ENCODE peak calls at places on chromosomes 1 and 21, in four cellular contexts. K is NCI-H1092 treated with DMSO at 0.1 percent for 48 hours, X is thoracic aorta, R is mucosa of descending colon. J is an unnamed sample.

GRCh38 chr1:30617161-30617560 is 106.2 kb downstream of the MATN1 start:
- DNase-seq in K (no peak), X (no peak), R (no peak), J (no peak)

GRCh38 chr1:227729144-227729880 is 5.8 kb downstream of the JMJD4 start:
- DNase-seq in R (no peak), X (no peak), K (no peak), J (no peak)

GRCh38 chr21:29818520-29818919 is 121.3 kb downstream of the GRIK1 start:
- DNase-seq in X (no peak), R (no peak), K (no peak), J (no peak)

GRCh38 chr1:174791863-174792262 is 207.9 kb upstream of the CACYBP start:
- DNase-seq in R (no peak), K (no peak), X (no peak), J (no peak)

GRCh38 chr1:111739984-111740765 is 980 bp upstream of the INKA2 start:
- DNase-seq in K (peak), X (no peak), R (peak), J (no peak)

GRCh38 chr1:23791434-23792047 is 596 bp downstream of the LYPLA2 start:
- DNase-seq in X (no peak), R (peak), K (peak), J (no peak)

GRCh38 chr1:150567717-150568561 is 11.5 kb downstream of the MCL1 start:
- DNase-seq in K (peak), X (peak), R (peak), J (peak)

GRCh38 chr1:3345792-3346191 is 108.7 kb upstream of the ARHGEF16 start:
- DNase-seq in R (no peak), K (no peak), X (no peak), J (no peak)

GRCh38 chr1:243264718-243265117 is 8.9 kb downstream of the SDCCAG8 start:
- DNase-seq in R (no peak), X (no peak), K (no peak), J (peak)

GRCh38 chr1:117930484-117930883 is 945 bp downstream of the WDR3 start:
- DNase-seq in X (no peak), K (no peak), R (no peak), J (no peak)

GRCh38 chr21:32064511-32064910 is 191.7 kb downstream of the HUNK start:
- DNase-seq in K (no peak), R (no peak), X (no peak), J (no peak)

GRCh38 chr1:51648180-51649109 is 31.6 kb downstream of the OSBPL9 start:
- DNase-seq in K (no peak), R (no peak), X (no peak), J (peak)

GRCh38 chr1:231964241-231964640 is 337.7 kb downstream of the DISC1 start:
- DNase-seq in X (no peak), K (no peak), R (no peak), J (no peak)

GRCh38 chr1:77473690-77474089 is 191.9 kb downstream of the AK5 start:
- DNase-seq in K (no peak), R (no peak), X (no peak), J (no peak)

GRCh38 chr1:32742132-32742947 is 39.8 kb upstream of the SYNC start:
- DNase-seq in X (no peak), K (no peak), R (peak), J (no peak)

GRCh38 chr1:188499690-188500089 is 1670.9 kb downstream of the PLA2G4A start:
- DNase-seq in R (no peak), X (no peak), K (no peak), J (no peak)

GRCh38 chr1:202836616-202837403 is 26.1 kb downstream of the PCAT6 start:
- DNase-seq in K (no peak), R (no peak), X (no peak), J (no peak)

GRCh38 chr1:206455320-206455680 is 15.0 kb upstream of the IKBKE start:
- DNase-seq in R (no peak), K (no peak), X (no peak), J (no peak)

GRCh38 chr1:160149235-160149634 is 2.2 kb upstream of the ATP1A4 start:
- DNase-seq in R (no peak), X (no peak), K (no peak), J (no peak)

GRCh38 chr1:7638078-7638477 is 133.0 kb upstream of the VAMP3 start:
- DNase-seq in R (no peak), K (no peak), X (no peak), J (no peak)

GRCh38 chr1:1034438-1034759 is 14.5 kb downstream of the AGRN start:
- DNase-seq in X (no peak), K (no peak), R (no peak), J (no peak)

GRCh38 chr21:38170705-38171682 is 85.8 kb upstream of the KCNJ15 start:
- DNase-seq in K (peak), X (no peak), R (no peak), J (no peak)

GRCh38 chr1:71026093-71026492 is 21.5 kb downstream of the PTGER3 start:
- DNase-seq in K (no peak), R (no peak), X (no peak), J (no peak)

GRCh38 chr1:87134625-87135024 is 194.1 kb upstream of the LMO4 start:
- DNase-seq in R (no peak), K (no peak), X (no peak), J (no peak)

GRCh38 chr1:224929335-224930237 is at the start of gene DNAH14:
- DNase-seq in X (no peak), K (peak), R (peak), J (peak)

GRCh38 chr1:168653567-168653966 is 75.4 kb downstream of the DPT start:
- DNase-seq in R (no peak), K (no peak), X (no peak), J (no peak)

GRCh38 chr1:151011154-151011850 is 3.1 kb downstream of the PRUNE1 start:
- DNase-seq in K (no peak), R (no peak), X (no peak), J (no peak)

GRCh38 chr1:62917805-62918204 is 133.9 kb downstream of the ATG4C start:
- DNase-seq in K (no peak), X (no peak), R (no peak), J (no peak)

GRCh38 chr1:33361553-33362262 is 40.8 kb upstream of the A3GALT2 start:
- DNase-seq in R (no peak), K (peak), X (no peak), J (no peak)

GRCh38 chr1:237012789-237013383 is 8.6 kb upstream of the MT1HL1 start:
- DNase-seq in K (peak), X (peak), R (peak), J (no peak)

GRCh38 chr1:208071425-208072031 is 160.6 kb upstream of the CD34 start:
- DNase-seq in K (no peak), X (no peak), R (no peak), J (no peak)

J was measured in SW 1271.